ENCODE peak calls at places on chromosomes 2 and 18, in four cellular contexts. One of them, this sample, is unnamed.

GRCh38 chr2:68828887-68829708 is 42.1 kb downstream of the BMP10 start:
- DNase-seq in K562: peak
- DNase-seq in WTC11: no peak
- DNase-seq in H1: no peak
- DNase-seq in this sample: peak

GRCh38 chr18:55076643-55077218 is 117.5 kb upstream of the CCDC68 start:
- DNase-seq in WTC11: no peak
- DNase-seq in H1: no peak
- DNase-seq in K562: no peak
- DNase-seq in this sample: no peak

GRCh38 chr2:47008381-47009280 is 93.0 kb upstream of the MCFD2 start:
- DNase-seq in K562: no peak
- DNase-seq in WTC11: peak
- DNase-seq in H1: no peak
- DNase-seq in this sample: peak

GRCh38 chr2:228541794-228542193 is 360.3 kb upstream of the SPHKAP start:
- DNase-seq in WTC11: no peak
- DNase-seq in H1: no peak
- DNase-seq in K562: no peak
- DNase-seq in this sample: no peak

GRCh38 chr18:37375181-37375580 is 190.4 kb downstream of the CELF4 start:
- DNase-seq in WTC11: no peak
- DNase-seq in K562: no peak
- DNase-seq in H1: no peak
- DNase-seq in this sample: no peak

GRCh38 chr2:76314621-76315020 is 603.9 kb upstream of the GCFC2 start:
- DNase-seq in WTC11: no peak
- DNase-seq in K562: no peak
- DNase-seq in H1: no peak
- DNase-seq in this sample: no peak

GRCh38 chr2:181203412-181203811 is 223.0 kb downstream of the UBE2E3 start:
- DNase-seq in H1: no peak
- DNase-seq in K562: no peak
- DNase-seq in WTC11: no peak
- DNase-seq in this sample: no peak

GRCh38 chr2:33015421-33016142 is 68.8 kb downstream of the LTBP1 start:
- DNase-seq in H1: no peak
- DNase-seq in WTC11: no peak
- DNase-seq in K562: no peak
- DNase-seq in this sample: no peak

GRCh38 chr18:54835944-54836343 is 7.7 kb downstream of the RAB27B start:
- DNase-seq in H1: no peak
- DNase-seq in WTC11: no peak
- DNase-seq in K562: no peak
- DNase-seq in this sample: no peak

GRCh38 chr2:130352229-130352628 is 3.6 kb upstream of the PTPN18 start:
- DNase-seq in H1: peak
- DNase-seq in WTC11: no peak
- DNase-seq in K562: no peak
- DNase-seq in this sample: no peak

GRCh38 chr2:150167711-150168110 is 319.8 kb downstream of the RND3 start:
- DNase-seq in WTC11: no peak
- DNase-seq in K562: peak
- DNase-seq in H1: no peak
- DNase-seq in this sample: no peak

GRCh38 chr2:72027426-72028161 is 120.1 kb downstream of the CYP26B1 start:
- DNase-seq in WTC11: peak
- DNase-seq in K562: no peak
- DNase-seq in H1: peak
- DNase-seq in this sample: no peak

GRCh38 chr2:72026819-72027425 is 120.7 kb downstream of the CYP26B1 start:
- DNase-seq in K562: no peak
- DNase-seq in H1: peak
- DNase-seq in WTC11: no peak
- DNase-seq in this sample: no peak

GRCh38 chr2:72031346-72032115 is 116.1 kb downstream of the CYP26B1 start:
- DNase-seq in K562: no peak
- DNase-seq in WTC11: no peak
- DNase-seq in H1: peak
- DNase-seq in this sample: peak

GRCh38 chr2:72028351-72028995 is 119.2 kb downstream of the CYP26B1 start:
- DNase-seq in WTC11: no peak
- DNase-seq in H1: no peak
- DNase-seq in K562: no peak
- DNase-seq in this sample: no peak

GRCh38 chr2:72028996-72029395 is 118.7 kb downstream of the CYP26B1 start:
- DNase-seq in WTC11: no peak
- DNase-seq in H1: no peak
- DNase-seq in K562: no peak
- DNase-seq in this sample: no peak
- TF ChIP-seq TEAD4 in WTC11: no peak
- TF ChIP-seq TEAD4 in H1: no peak
- TF ChIP-seq TEAD4 in K562: no peak
- TF ChIP-seq TEAD4 in this sample: no peak

GRCh38 chr2:9558948-9559381 is 3.3 kb upstream of the ADAM17 start:
- DNase-seq in K562: no peak
- DNase-seq in WTC11: no peak
- DNase-seq in H1: no peak
- DNase-seq in this sample: no peak
- TF ChIP-seq TEAD4 in K562: no peak
- TF ChIP-seq TEAD4 in WTC11: no peak
- TF ChIP-seq TEAD4 in H1: no peak
- TF ChIP-seq TEAD4 in this sample: no peak

DNA sequence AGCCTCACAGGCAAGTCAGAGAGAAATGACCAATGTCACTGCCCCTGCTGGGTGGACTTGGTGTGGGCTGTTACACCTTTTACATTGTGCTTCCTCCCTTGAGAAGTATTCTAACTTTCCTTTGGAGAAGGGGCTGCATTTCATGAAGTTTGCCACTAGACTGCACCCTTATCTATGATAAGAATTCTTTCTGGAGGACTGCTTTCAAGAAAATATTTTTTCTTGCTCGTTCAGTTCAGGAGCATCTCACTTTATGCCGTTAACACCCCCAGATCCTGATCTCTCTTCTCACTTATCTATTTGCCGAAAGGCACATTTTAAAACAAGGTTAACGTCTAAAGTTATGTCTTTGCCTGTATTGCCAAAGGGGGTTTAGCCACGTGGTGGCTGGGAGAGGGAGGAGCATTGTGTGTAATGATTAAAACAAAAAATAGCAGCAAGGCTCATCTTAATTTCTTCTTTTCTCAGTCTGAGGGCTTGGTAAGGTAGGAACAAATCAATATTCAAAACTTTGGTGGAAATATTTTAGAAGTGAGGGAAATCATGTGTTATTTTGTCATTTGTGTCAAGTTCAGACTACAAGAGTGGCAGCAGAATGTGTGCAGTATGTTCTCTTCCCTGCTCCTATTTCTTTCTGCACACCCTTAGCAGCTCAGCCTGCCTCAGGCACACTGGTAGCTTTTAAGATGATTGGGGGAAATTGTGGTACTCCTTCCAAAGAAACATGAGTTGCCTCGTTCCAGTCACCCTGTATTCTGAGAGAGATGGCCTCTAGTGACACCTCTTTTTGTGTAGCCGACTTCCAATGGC is 1.6 kb upstream of the IGFBP5 start:
- DNase-seq in H1: no peak
- DNase-seq in K562: peak
- DNase-seq in WTC11: no peak
- DNase-seq in this sample: no peak
- TF ChIP-seq TEAD4 in H1: no peak
- TF ChIP-seq TEAD4 in K562: no peak
- TF ChIP-seq TEAD4 in WTC11: no peak
- TF ChIP-seq TEAD4 in this sample: no peak

GRCh38 chr2:9201185-9201891 is 5.3 kb upstream of the ASAP2 start:
- DNase-seq in H1: peak
- DNase-seq in WTC11: no peak
- DNase-seq in K562: peak
- DNase-seq in this sample: no peak
- TF ChIP-seq TEAD4 in H1: no peak
- TF ChIP-seq TEAD4 in WTC11: no peak
- TF ChIP-seq TEAD4 in K562: peak
- TF ChIP-seq TEAD4 in this sample: no peak

GRCh38 chr18:6633370-6633769 is 96.1 kb upstream of the ARHGAP28 start:
- DNase-seq in H1: peak
- DNase-seq in K562: no peak
- DNase-seq in WTC11: peak
- DNase-seq in this sample: no peak

GRCh38 chr18:6626457-6626856 is 103.1 kb upstream of the ARHGAP28 start:
- DNase-seq in K562: no peak
- DNase-seq in WTC11: no peak
- DNase-seq in H1: no peak
- DNase-seq in this sample: no peak

GRCh38 chr18:6627621-6628020 is 101.9 kb upstream of the ARHGAP28 start:
- DNase-seq in WTC11: no peak
- DNase-seq in H1: no peak
- DNase-seq in K562: no peak
- DNase-seq in this sample: no peak

GRCh38 chr18:6628189-6628588 is 101.3 kb upstream of the ARHGAP28 start:
- DNase-seq in K562: no peak
- DNase-seq in WTC11: no peak
- DNase-seq in H1: no peak
- DNase-seq in this sample: no peak

GRCh38 chr18:6629635-6630140 is 99.8 kb upstream of the ARHGAP28 start:
- DNase-seq in K562: no peak
- DNase-seq in WTC11: no peak
- DNase-seq in H1: no peak
- DNase-seq in this sample: no peak
- TF ChIP-seq TEAD4 in K562: no peak
- TF ChIP-seq TEAD4 in WTC11: no peak
- TF ChIP-seq TEAD4 in H1: no peak
- TF ChIP-seq TEAD4 in this sample: peak

GRCh38 chr2:54558188-54558975 is 102.3 kb downstream of the SPTBN1 start:
- DNase-seq in WTC11: peak
- DNase-seq in K562: peak
- DNase-seq in H1: peak
- DNase-seq in this sample: peak

GRCh38 chr2:54555318-54555837 is 99.3 kb downstream of the SPTBN1 start:
- DNase-seq in K562: no peak
- DNase-seq in H1: no peak
- DNase-seq in WTC11: no peak
- DNase-seq in this sample: no peak

GRCh38 chr2:54557211-54557600 is 101.1 kb downstream of the SPTBN1 start:
- DNase-seq in WTC11: no peak
- DNase-seq in K562: no peak
- DNase-seq in H1: no peak
- DNase-seq in this sample: no peak

GRCh38 chr2:54557601-54558187 is 101.6 kb downstream of the SPTBN1 start:
- DNase-seq in K562: peak
- DNase-seq in H1: peak
- DNase-seq in WTC11: peak
- DNase-seq in this sample: peak

GRCh38 chr2:54556659-54557121 is 100.6 kb downstream of the SPTBN1 start:
- DNase-seq in H1: no peak
- DNase-seq in K562: no peak
- DNase-seq in WTC11: no peak
- DNase-seq in this sample: no peak
- TF ChIP-seq TEAD4 in H1: no peak
- TF ChIP-seq TEAD4 in K562: no peak
- TF ChIP-seq TEAD4 in WTC11: no peak
- TF ChIP-seq TEAD4 in this sample: no peak

DNA sequence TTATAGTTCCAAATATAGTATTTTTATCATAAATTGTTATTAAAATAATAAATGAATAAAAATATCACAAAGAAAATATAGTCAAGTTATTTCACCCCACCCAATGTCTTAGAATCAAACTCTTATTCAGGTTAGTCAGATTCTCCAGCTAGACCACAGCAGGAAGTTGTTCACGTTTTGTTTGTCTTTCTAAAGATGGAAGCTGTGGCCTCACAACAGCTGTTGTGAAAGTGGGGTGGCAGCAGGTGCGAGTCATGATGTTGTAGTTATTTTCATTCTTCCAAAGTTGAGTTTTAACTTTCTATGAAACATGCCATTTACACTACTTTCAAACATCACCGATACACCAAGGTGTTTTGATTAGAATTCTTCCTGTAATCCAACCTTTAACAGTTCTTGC is 272.9 kb downstream of the SLC8A1 start:
- DNase-seq in H1: no peak
- DNase-seq in K562: no peak
- DNase-seq in WTC11: no peak
- DNase-seq in this sample: no peak
- TF ChIP-seq TEAD4 in H1: no peak
- TF ChIP-seq TEAD4 in K562: no peak
- TF ChIP-seq TEAD4 in WTC11: no peak
- TF ChIP-seq TEAD4 in this sample: no peak

GRCh38 chr2:42651057-42651456 is 82.6 kb downstream of the MTA3 start:
- DNase-seq in H1: no peak
- DNase-seq in K562: no peak
- DNase-seq in WTC11: no peak
- DNase-seq in this sample: no peak
- TF ChIP-seq TEAD4 in H1: no peak
- TF ChIP-seq TEAD4 in K562: no peak
- TF ChIP-seq TEAD4 in WTC11: no peak
- TF ChIP-seq TEAD4 in this sample: no peak